ENCODE peak calls at places on chromosome 1, in four cellular contexts. E is MCF 10A, L is uterus, H is esophagus squamous epithelium. S is an unnamed sample.

GRCh38 chr1:54413295-54413694 is 7.1 kb upstream of the SSBP3 start:
- DNase-seq in E (no peak), L (peak), H (no peak), S (no peak)

GRCh38 chr1:109490029-109490933 is 3.6 kb upstream of the CYB561D1 start:
- DNase-seq in E (peak), L (peak), H (no peak), S (peak)

GRCh38 chr1:32111040-32111628 is 3.3 kb downstream of the KPNA6 start:
- DNase-seq in E (no peak), L (no peak), H (no peak), S (no peak)

GRCh38 chr1:8562881-8563865 is 245.3 kb downstream of the SLC45A1 start:
- DNase-seq in E (no peak), L (no peak), H (no peak), S (no peak)

GRCh38 chr1:33098371-33098770 is 17.4 kb downstream of the AZIN2 start:
- DNase-seq in E (no peak), L (no peak), H (no peak), S (no peak)

GRCh38 chr1:12412439-12412838 is 182.6 kb downstream of the VPS13D start:
- DNase-seq in E (no peak), L (no peak), H (no peak), S (no peak)

GRCh38 chr1:143661418-143662120 is 310.2 kb downstream of the FAM72C start:
- DNase-seq in E (no peak), L (no peak), H (no peak), S (no peak)

GRCh38 chr1:151520359-151520758 is 9.2 kb downstream of the CGN start:
- DNase-seq in E (no peak), L (no peak), H (no peak), S (no peak)

DNA sequence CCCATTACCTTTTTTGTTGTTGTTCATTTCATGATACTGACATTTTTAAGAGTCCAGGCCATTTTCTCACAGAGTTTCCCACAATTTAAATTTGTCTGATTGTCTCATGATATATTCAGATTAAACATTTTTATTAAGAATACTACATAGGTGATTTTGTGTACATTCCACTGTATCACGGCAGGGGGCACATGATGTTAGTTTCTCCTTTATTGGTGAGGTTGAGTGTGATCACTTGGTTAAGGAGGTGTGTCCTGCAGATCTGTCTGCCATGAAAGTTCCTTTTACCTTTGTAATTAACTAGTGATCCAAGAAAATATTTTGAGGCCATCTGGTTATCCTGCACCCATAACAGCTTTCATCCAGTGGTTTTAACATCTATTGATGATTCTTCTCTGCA is 11.8 kb downstream of the RTCA start:
- DNase-seq in E (peak), L (no peak), H (no peak), S (no peak)
- TF ChIP-seq CTCF in E (no peak), L (no peak), H (no peak), S (no peak)

GRCh38 chr1:156970017-156970416 is 49.6 kb downstream of the LRRC71 start:
- DNase-seq in E (no peak), L (no peak), H (no peak), S (no peak)
- TF ChIP-seq CTCF in E (no peak), L (no peak), H (no peak), S (no peak)

DNA sequence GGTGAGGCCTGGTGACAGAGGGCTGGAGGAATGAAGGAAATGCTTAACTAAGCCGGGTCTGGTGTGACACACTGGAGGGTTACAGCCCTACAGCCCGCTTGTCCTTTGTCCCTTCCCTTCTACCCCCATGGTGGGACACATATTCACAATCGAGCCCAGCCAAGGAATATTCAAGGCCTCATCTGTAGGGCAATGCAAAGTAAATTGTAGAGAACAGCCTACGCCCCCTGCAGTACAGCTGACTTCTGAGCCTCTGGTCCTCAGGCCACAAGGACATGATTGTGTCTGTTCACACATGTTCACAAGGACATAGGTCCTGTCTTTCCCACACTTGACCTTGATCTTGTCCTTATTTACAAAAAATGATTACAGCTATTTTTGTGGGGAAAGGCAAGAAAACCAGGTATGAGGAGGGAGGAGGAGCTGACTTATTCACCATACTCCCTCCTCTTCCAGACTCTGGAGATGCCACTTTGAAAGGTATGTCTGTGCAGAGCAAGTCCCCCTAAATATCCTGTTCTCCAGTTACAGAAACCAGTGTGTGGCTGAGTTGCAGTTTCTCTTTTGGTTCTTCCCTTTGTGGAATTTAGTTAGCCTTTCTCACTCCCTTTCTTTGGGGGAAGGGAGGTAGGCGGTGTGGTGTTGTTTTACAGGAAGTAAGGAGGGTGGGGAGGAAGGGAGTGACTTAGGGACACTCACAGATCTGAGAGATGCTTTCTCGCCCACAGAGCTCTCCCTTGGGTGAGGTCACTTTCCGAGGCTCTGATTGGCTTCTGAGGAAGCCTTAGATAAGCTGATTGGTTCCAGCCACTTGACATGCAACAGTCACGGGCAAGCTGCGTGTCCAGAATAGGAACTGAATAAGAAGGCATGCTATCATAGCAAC is 14.6 kb downstream of the POLR3GL start:
- DNase-seq in E (peak), L (peak), H (peak), S (peak)
- TF ChIP-seq CTCF in E (peak), L (peak), H (no peak), S (peak)

GRCh38 chr1:117138556-117138955 is 17.0 kb upstream of the TRIM45 start:
- DNase-seq in E (no peak), L (no peak), H (no peak), S (no peak)
- TF ChIP-seq CTCF in E (no peak), L (no peak), H (no peak), S (no peak)

GRCh38 chr1:211518330-211519289 is 26.6 kb upstream of the RD3 start:
- DNase-seq in E (no peak), L (no peak), H (no peak), S (no peak)

GRCh38 chr1:211519602-211520001 is 27.6 kb upstream of the RD3 start:
- DNase-seq in E (no peak), L (no peak), H (no peak), S (no peak)

GRCh38 chr1:211515090-211516023 is 23.4 kb upstream of the RD3 start:
- DNase-seq in E (peak), L (peak), H (no peak), S (peak)

GRCh38 chr1:211514030-211514754 is 22.2 kb upstream of the RD3 start:
- DNase-seq in E (peak), L (peak), H (peak), S (peak)

GRCh38 chr1:211517006-211517405 is 25.0 kb upstream of the RD3 start:
- DNase-seq in E (peak), L (no peak), H (no peak), S (no peak)
- TF ChIP-seq CTCF in E (no peak), L (no peak), H (no peak), S (no peak)

DNA sequence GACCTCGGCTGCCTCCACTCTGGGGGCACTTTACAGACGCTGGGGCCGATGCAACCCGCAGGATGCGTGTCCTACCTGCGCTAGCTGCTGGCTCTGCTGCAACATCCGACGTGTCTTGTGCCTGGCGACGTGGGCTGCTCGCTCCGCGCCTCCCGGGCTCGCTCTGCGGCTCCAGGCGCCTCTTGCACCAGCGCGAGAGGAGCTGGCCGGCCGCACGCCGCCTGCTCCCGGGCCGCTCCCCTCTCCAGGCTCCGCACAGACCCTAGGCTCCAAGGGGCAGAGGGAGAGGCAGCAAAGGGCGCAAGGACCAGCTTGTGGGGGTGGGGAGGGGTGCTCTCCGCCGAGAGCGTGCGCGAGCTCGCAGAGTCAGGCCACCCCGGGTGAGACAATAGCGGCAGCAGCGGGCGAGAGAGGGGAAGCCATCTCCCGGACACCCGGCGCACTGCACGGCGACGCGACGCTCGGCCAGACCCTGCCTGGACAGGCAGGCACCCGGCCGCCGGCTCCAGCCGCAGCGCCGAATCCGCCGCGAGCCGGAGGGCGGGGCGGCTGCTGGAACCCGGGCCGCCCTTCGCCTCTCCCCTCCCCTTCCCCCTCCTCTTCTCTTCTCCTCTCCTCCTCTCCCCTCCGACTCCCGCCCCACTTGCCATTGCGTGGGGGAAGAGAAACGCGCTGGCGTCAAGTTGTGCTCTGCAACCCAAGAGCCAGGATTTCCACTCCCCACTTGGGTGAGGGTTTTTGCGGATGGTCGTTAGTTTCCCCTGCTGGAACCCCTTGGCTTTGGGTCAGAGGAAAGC is at the start of gene PIK3C2B:
- DNase-seq in E (peak), L (peak), H (no peak), S (peak)
- TF ChIP-seq CTCF in E (peak), L (peak), H (peak), S (peak)

DNA sequence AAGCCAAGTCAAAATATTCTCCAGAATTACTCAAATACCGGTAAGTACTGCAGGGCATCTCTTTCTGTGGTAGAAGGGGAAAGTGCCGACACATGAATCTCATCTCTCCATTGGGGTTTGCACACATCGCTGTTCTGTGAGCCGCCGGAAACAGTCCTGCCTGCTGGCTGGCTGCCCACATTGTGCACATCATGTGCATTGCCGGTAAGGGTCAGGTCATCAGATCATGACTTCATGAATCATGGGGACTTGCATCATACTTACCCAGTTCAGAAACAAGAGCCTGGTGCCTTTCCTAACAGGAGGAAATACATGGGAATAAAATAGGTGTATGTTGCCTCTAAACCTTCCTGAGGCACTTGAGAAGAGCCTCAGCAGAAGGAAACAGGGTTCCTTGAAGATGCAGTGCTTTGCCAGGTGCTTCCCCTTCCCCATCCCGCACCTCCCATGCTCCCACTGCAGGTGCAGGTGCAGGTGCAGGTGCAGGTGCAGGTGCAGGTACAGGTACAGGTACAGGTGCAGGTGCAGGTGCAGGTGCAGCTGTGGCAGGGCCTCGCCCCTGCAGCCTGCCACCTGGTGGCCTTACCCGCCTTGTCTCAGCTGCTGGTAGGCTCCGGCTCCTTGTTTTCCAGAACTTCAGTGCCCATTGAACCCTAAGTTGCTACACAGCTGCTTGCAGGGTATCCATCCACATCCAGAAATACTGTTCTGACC is 26.5 kb downstream of the GPR137B start:
- DNase-seq in E (peak), L (peak), H (no peak), S (no peak)
- TF ChIP-seq CTCF in E (peak), L (no peak), H (no peak), S (no peak)

S was measured in dorsolateral prefrontal cortex.